ENCODE peak calls at places on chromosomes 13 and 19, in five cellular contexts. N, S, Y, U and Q are unnamed samples.
A peak's percentile ranks its signal among the peaks of the same experiment; 100 is the strongest.

GRCh38 chr19:16571689-16572331 is 405 bp downstream of the SLC35E1 start:
- DNase-seq in S (peak; percentile 31), N (no peak), Y (peak; percentile 56), U (no peak), Q (no peak)

GRCh38 chr13:105346141-105346766 is 1189.2 kb downstream of the EFNB2 start:
- DNase-seq in U (no peak), Y (peak; percentile 68), N (peak; percentile 82), S (peak; percentile 46), Q (peak; percentile 82)

GRCh38 chr19:17755977-17756670 is 4.8 kb downstream of the FCHO1 start:
- DNase-seq in Y (peak; percentile 49), U (no peak), S (peak; percentile 64), N (peak; percentile 25), Q (no peak)

GRCh38 chr13:90622547-90622946 is 724.9 kb upstream of the MIR17HG start:
- DNase-seq in U (no peak), N (no peak), S (peak; percentile 20), Y (peak; percentile 62), Q (no peak)

GRCh38 chr13:35346494-35346893 is 130.0 kb downstream of the MAB21L1 start:
- DNase-seq in N (no peak), S (no peak), Y (no peak), U (no peak), Q (no peak)

GRCh38 chr19:3639479-3639878 is 12.9 kb upstream of the CACTIN start:
- DNase-seq in S (no peak), N (no peak), U (no peak), Y (no peak), Q (no peak)

GRCh38 chr13:29758591-29759114 is 91.8 kb downstream of the UBL3 start:
- DNase-seq in N (peak; percentile 18), Y (peak; percentile 14), U (no peak), S (no peak), Q (no peak)

GRCh38 chr19:17933414-17934129 is 757 bp downstream of the CCDC124 start:
- DNase-seq in Y (peak; percentile 72), S (peak; percentile 36), N (peak; percentile 12), U (no peak), Q (peak; percentile 41)

GRCh38 chr13:112575680-112576079 is 12.3 kb downstream of the TUBGCP3 start:
- DNase-seq in N (no peak), Y (peak; percentile 22), S (no peak), U (peak; percentile 34), Q (no peak)

GRCh38 chr19:6720369-6721112 is at the start of gene C3:
- DNase-seq in N (no peak), Y (peak; percentile 88), S (peak; percentile 95), U (peak; percentile 63), Q (peak; percentile 68)

GRCh38 chr13:61700663-61701062 is 285.0 kb upstream of the PCDH20 start:
- DNase-seq in Y (no peak), N (no peak), U (no peak), S (no peak), Q (no peak)

GRCh38 chr13:30908416-30908980 is 2.4 kb downstream of the MEDAG start:
- DNase-seq in U (no peak), Y (no peak), N (no peak), S (peak; percentile 93), Q (no peak)

GRCh38 chr13:112859817-112860190 is 109.2 kb upstream of the MCF2L start:
- DNase-seq in S (peak; percentile 47), Y (peak; percentile 55), U (no peak), N (peak; percentile 75), Q (peak; percentile 43)